ENCODE peak calls at places on chromosomes 12 and 14, in ten cellular contexts. R, X, U, Q, K, L, Y, F, J and P are unnamed samples.

GRCh38 chr14:96901227-96901626 is 104.0 kb downstream of the VRK1 start:
- DNase-seq in X (no peak), L (no peak), Q (no peak), F (no peak), J (no peak), Y (no peak), K (no peak), R (no peak), U (no peak), P (no peak)

GRCh38 chr12:58502236-58502635 is 418.1 kb downstream of the LRIG3 start:
- DNase-seq in K (peak), X (no peak), R (peak), L (no peak), F (no peak), Q (no peak), J (no peak), U (no peak), Y (peak), P (no peak)

GRCh38 chr12:104805186-104805585 is 152.9 kb downstream of the SLC41A2 start:
- DNase-seq in Q (no peak), L (peak), K (peak), R (peak), J (peak), Y (peak), U (no peak), F (no peak), X (peak), P (no peak)

GRCh38 chr12:11981174-11981733 is 89.5 kb upstream of the BCL2L14 start:
- DNase-seq in Y (no peak), X (peak), R (peak), K (no peak), Q (no peak), U (no peak), L (no peak), J (no peak), F (no peak), P (no peak)

GRCh38 chr14:68819260-68819691 is 26.4 kb upstream of the ZFP36L1 start:
- DNase-seq in F (peak), J (peak), Y (peak), K (peak), R (peak), L (no peak), Q (no peak), U (peak), X (no peak), P (no peak)

GRCh38 chr14:77154421-77154820 is 12.8 kb upstream of the ZDHHC22 start:
- DNase-seq in Y (no peak), Q (no peak), X (no peak), R (no peak), K (no peak), L (no peak), F (no peak), U (no peak), J (no peak), P (peak)

GRCh38 chr14:38536376-38537038 is 280.6 kb upstream of the CLEC14A start:
- DNase-seq in R (no peak), U (no peak), F (no peak), X (no peak), L (no peak), J (no peak), Q (no peak), Y (peak), K (no peak), P (no peak)

GRCh38 chr14:105890474-105891220 is 364.3 kb downstream of the TMEM121 start:
- DNase-seq in Y (no peak), J (no peak), F (peak), X (no peak), L (no peak), Q (peak), K (no peak), R (no peak), U (peak), P (peak)

GRCh38 chr14:68938515-68939423 is 40.3 kb downstream of the ACTN1 start:
- DNase-seq in Q (no peak), K (peak), L (no peak), F (peak), J (no peak), U (no peak), Y (peak), X (no peak), R (no peak), P (no peak)

GRCh38 chr12:9951026-9951652 is 19.0 kb upstream of the CLEC2A start:
- DNase-seq in U (no peak), Q (no peak), Y (no peak), X (no peak), R (no peak), K (no peak), F (no peak), J (no peak), L (no peak), P (no peak)

GRCh38 chr12:71870409-71870808 is 30.9 kb downstream of the TBC1D15 start:
- DNase-seq in U (no peak), Q (no peak), J (no peak), Y (no peak), F (no peak), L (no peak), K (no peak), X (no peak), R (no peak), P (no peak)

GRCh38 chr12:70398002-70398401 is 31.9 kb downstream of the KCNMB4 start:
- DNase-seq in X (no peak), L (no peak), Y (no peak), K (no peak), Q (no peak), F (no peak), U (no peak), J (no peak), R (no peak), P (no peak)

GRCh38 chr12:13135336-13136178 is 32.1 kb upstream of the GSG1 start:
- DNase-seq in R (peak), U (peak), L (peak), Y (peak), J (peak), K (peak), F (peak), Q (no peak), X (peak), P (no peak)

GRCh38 chr12:10362828-10363664 is 26.8 kb downstream of the KLRK1 start:
- DNase-seq in Q (no peak), J (no peak), Y (peak), X (no peak), K (no peak), R (peak), U (no peak), L (no peak), F (no peak), P (no peak)

GRCh38 chr12:90510948-90511347 is 444.0 kb downstream of the CCER1 start:
- DNase-seq in Y (peak), F (no peak), X (peak), K (peak), Q (no peak), U (no peak), L (peak), J (peak), R (peak), P (no peak)

GRCh38 chr14:54354096-54354495 is 42.7 kb upstream of the CDKN3 start:
- DNase-seq in F (no peak), X (peak), K (no peak), Y (no peak), R (no peak), Q (no peak), L (no peak), J (no peak), U (no peak), P (no peak)

GRCh38 chr14:79270361-79270760 is 940.9 kb downstream of the DIO2 start:
- DNase-seq in R (no peak), F (no peak), J (no peak), X (no peak), L (no peak), Y (no peak), K (no peak), Q (no peak), U (no peak), P (no peak)
- H3K4me3 ChIP-seq in R (no peak), F (no peak), J (no peak), X (no peak), L (no peak), Y (no peak), K (no peak), Q (no peak), U (no peak), P (no peak)

GRCh38 chr12:4134434-4134762 is 139.2 kb upstream of the CCND2 start:
- DNase-seq in Y (no peak), L (no peak), Q (no peak), X (no peak), J (no peak), F (no peak), U (no peak), K (no peak), R (no peak), P (no peak)
- H3K4me3 ChIP-seq in Y (no peak), L (no peak), Q (no peak), X (no peak), J (no peak), F (no peak), U (no peak), K (no peak), R (no peak), P (no peak)

GRCh38 chr12:54502485-54502884 is 4.9 kb downstream of the NCKAP1L start:
- DNase-seq in X (no peak), Y (no peak), R (peak), J (no peak), F (no peak), Q (no peak), K (no peak), U (no peak), L (no peak), P (no peak)

GRCh38 chr12:54495327-54495726 is 2.2 kb upstream of the NCKAP1L start:
- DNase-seq in F (no peak), Y (no peak), X (no peak), L (no peak), K (no peak), U (no peak), R (no peak), J (no peak), Q (no peak), P (no peak)

DNA sequence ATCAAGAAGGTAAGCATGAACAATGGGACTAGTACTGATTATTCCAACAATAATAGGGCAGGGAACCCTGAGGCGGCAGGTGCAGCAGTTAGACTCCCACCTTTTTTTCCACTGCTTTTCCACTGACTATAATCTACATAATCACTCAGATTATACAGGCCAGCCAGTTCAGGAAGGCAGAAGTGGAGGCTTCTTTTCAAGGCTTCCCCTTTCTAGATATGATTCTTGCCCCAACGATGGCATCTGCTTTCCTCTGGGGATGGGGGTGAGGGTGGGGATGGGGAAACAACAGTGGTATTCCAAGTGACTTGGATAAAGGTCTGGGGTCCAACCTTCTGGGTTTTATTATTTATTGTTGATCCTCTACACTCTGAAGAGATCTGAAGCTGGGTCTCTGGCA is 331 bp downstream of the NCKAP1L start:
- DNase-seq in Y (no peak), K (no peak), Q (no peak), R (no peak), J (no peak), U (no peak), F (no peak), L (no peak), X (no peak), P (no peak)
- H3K4me3 ChIP-seq in Y (no peak), K (no peak), Q (no peak), R (no peak), J (no peak), U (peak), F (no peak), L (no peak), X (no peak), P (peak)

GRCh38 chr12:15882055-15882971 is at the start of gene STRAP:
- DNase-seq in Q (peak), F (peak), X (peak), J (peak), L (peak), R (peak), U (peak), K (peak), Y (peak), P (peak)

GRCh38 chr12:15883536-15883935 is 1.3 kb downstream of the STRAP start:
- DNase-seq in Y (peak), J (no peak), F (no peak), K (no peak), R (peak), X (peak), L (no peak), Q (no peak), U (no peak), P (no peak)

GRCh38 chr12:15887043-15887817 is 5.0 kb downstream of the STRAP start:
- DNase-seq in F (no peak), K (no peak), U (no peak), L (no peak), X (no peak), J (no peak), Q (no peak), R (no peak), Y (no peak), P (no peak)

GRCh38 chr12:15880721-15881120 is 1.5 kb upstream of the STRAP start:
- DNase-seq in Q (no peak), Y (no peak), L (no peak), R (no peak), F (no peak), U (no peak), X (peak), K (no peak), J (no peak), P (no peak)

DNA sequence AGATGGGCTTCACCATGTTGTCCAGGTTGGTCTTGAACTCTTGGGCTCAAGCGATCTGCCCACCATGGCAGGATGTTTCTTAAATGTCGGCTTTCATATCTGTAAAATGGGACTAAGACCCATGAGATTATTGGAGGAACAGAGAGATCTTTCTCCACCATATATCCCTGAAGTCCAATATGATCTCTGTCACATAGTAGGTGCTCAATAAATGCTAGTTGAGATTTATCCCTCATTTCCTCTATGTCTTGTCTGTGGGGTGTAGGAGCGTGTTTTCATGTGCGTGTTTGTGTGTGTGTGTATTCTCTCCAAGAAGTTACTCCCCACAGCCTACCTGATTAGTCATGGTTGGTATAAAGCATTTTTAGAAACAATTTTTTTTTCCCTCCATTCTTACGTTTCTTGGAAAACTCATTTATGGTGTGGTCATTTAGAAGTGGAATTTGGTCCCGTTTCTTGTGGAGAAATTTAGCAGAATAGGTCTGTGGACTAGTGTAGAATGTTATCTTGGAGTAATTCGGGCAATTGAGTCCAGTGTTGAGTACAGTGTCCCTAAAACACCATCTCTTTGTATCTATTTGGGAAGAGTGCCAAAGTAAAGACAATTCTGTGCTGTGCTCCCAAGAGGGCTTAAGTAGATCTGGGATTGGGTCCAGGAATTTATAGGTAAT is 4.3 kb downstream of the STRAP start:
- DNase-seq in J (no peak), R (no peak), Q (no peak), K (no peak), L (no peak), X (peak), Y (no peak), U (no peak), F (no peak), P (no peak)
- H3K4me3 ChIP-seq in J (no peak), R (no peak), Q (no peak), K (no peak), L (no peak), X (no peak), Y (no peak), U (peak), F (no peak), P (peak)

GRCh38 chr12:118038122-118038521 is 21.6 kb downstream of the RFC5 start:
- DNase-seq in Y (no peak), R (no peak), Q (no peak), U (no peak), J (no peak), L (no peak), K (no peak), X (no peak), F (no peak), P (no peak)
- H3K4me3 ChIP-seq in Y (no peak), R (no peak), Q (no peak), U (no peak), J (no peak), L (no peak), K (no peak), X (no peak), F (no peak), P (no peak)